ENCODE peak calls at places on chromosomes 13 and 19, in four cellular contexts. T is transverse colon, N is tibial artery, U is neural progenitor cell. I is an unnamed sample.

GRCh38 chr19:4575978-4576933 is 16.8 kb upstream of the SEMA6B start:
- DNase-seq in U (peak), N (peak), T (peak), I (peak)

GRCh38 chr19:19530423-19530804 is 1.7 kb downstream of the YJEFN3 start:
- DNase-seq in U (no peak), T (no peak), N (no peak), I (no peak)

GRCh38 chr13:108346376-108346775 is 76.9 kb downstream of the TNFSF13B start:
- DNase-seq in U (no peak), N (no peak), T (no peak), I (no peak)

GRCh38 chr19:8367327-8368001 is 3.5 kb downstream of the ANGPTL4 start:
- DNase-seq in N (peak), U (peak), T (peak), I (peak)

GRCh38 chr19:17830567-17831418 is 9.5 kb upstream of the INSL3 start:
- DNase-seq in U (peak), T (peak), N (no peak), I (peak)

GRCh38 chr19:49133621-49134454 is 14.5 kb downstream of the PPFIA3 start:
- DNase-seq in T (peak), N (no peak), U (peak), I (no peak)

GRCh38 chr19:43527860-43528622 is 1.0 kb upstream of the ETHE1 start:
- DNase-seq in N (peak), U (no peak), T (peak), I (peak)

GRCh38 chr13:26280822-26281221 is 26.9 kb downstream of the CDK8 start:
- DNase-seq in T (no peak), N (no peak), U (no peak), I (no peak)

GRCh38 chr19:6030214-6030507 is 52.2 kb upstream of the RANBP3 start:
- DNase-seq in T (no peak), N (no peak), U (no peak), I (peak)

GRCh38 chr19:42601811-42602443 is 7.2 kb upstream of the CEACAM8 start:
- DNase-seq in U (peak), T (no peak), N (no peak), I (peak)

GRCh38 chr19:34082289-34083077 is 89.8 kb upstream of the LSM14A start:
- DNase-seq in T (no peak), U (peak), N (no peak), I (no peak)

GRCh38 chr13:109919715-109920375 is 133.5 kb upstream of the IRS2 start:
- DNase-seq in U (no peak), T (no peak), N (no peak), I (no peak)

GRCh38 chr19:49908480-49909420 is 12.1 kb upstream of the IL4I1 start:
- DNase-seq in T (no peak), N (no peak), U (no peak), I (no peak)

GRCh38 chr19:6551607-6552450 is 21.0 kb downstream of the TNFSF9 start:
- DNase-seq in U (peak), N (no peak), T (peak), I (peak)

GRCh38 chr13:47796816-47797215 is 204.3 kb downstream of the SUCLA2 start:
- DNase-seq in U (no peak), N (no peak), T (no peak), I (no peak)

GRCh38 chr13:47800593-47800992 is 200.5 kb downstream of the SUCLA2 start:
- DNase-seq in T (no peak), U (no peak), N (no peak), I (no peak)

GRCh38 chr13:47798194-47798593 is 202.9 kb downstream of the SUCLA2 start:
- DNase-seq in T (no peak), N (no peak), U (no peak), I (no peak)

GRCh38 chr13:47801555-47801954 is 199.5 kb downstream of the SUCLA2 start:
- DNase-seq in U (no peak), N (no peak), T (no peak), I (no peak)

DNA sequence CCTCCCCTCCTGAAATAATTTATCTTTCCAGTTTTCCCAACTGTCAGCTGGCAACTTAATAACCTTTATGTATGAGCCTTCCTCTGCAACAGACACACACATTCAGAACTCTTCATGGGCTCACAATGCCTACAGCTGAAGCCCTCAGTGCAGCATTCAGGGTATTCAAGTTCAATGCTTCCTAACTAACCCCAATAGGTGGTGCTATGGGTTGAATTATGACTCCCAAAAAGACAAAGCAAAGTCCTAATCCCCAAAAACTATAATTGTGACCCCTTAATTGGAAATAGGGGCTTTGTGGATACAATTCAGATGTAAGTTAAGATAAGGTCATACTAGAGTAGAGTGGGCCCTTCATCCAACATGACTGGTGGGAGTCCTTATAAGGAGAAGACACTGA is 202.2 kb downstream of the SUCLA2 start:
- DNase-seq in U (no peak), T (no peak), N (no peak), I (peak)
- TF ChIP-seq CTCF in U (no peak), T (no peak), N (no peak), I (peak)

GRCh38 chr19:38304352-38304865 is 358 bp downstream of the C19orf33 start:
- DNase-seq in N (no peak), T (no peak), U (no peak), I (no peak)

GRCh38 chr19:38293281-38293680 is 10.8 kb upstream of the C19orf33 start:
- DNase-seq in T (no peak), N (no peak), U (peak), I (no peak)

GRCh38 chr19:38303517-38304351 is at the start of gene C19orf33:
- DNase-seq in U (no peak), N (no peak), T (peak), I (no peak)

GRCh38 chr19:38294090-38294489 is 10.0 kb upstream of the C19orf33 start:
- DNase-seq in U (no peak), N (no peak), T (no peak), I (no peak)

DNA sequence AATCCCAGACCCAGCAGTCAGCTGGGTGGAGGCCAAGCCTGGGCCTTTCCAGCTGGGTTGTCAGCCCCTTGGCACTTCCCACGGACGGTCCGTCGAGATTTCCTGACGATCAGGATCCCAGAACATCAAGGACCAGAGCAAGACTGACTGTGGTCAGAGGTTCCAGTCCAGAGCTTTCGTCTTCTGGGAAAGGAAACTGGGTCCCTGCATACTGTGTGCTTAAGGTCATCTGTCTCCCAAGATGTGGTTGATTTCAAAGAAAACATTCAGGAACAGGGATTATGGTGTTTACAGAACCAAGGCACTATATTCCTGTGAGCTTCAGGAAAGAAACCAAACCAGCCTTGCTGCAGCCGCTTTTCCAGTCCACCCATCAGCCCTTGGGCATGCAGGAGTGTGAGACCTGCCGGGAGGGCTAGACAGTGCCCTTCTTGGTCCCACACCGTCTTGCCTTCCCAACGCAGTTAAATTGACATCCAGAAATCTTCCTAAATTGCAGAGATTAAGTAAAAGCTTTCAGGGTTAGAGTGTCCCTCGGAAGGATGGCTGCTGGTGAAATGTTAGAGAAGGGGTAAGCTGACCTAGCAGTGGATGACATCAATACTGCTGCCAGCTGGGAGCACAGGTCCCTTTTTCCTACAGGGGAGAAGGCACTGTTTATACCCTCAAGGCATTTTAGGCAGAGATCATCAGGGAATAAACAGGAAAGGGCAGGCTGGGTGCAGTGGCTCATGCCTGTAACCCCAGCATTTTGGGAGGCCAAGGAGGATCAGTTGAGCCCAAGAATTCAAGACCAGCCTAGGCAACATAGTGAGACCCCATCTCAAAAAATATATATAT is 5.0 kb upstream of the C19orf33 start:
- DNase-seq in U (no peak), T (no peak), N (no peak), I (no peak)
- H3K27ac ChIP-seq in U (no peak), T (peak), N (peak), I (no peak)

DNA sequence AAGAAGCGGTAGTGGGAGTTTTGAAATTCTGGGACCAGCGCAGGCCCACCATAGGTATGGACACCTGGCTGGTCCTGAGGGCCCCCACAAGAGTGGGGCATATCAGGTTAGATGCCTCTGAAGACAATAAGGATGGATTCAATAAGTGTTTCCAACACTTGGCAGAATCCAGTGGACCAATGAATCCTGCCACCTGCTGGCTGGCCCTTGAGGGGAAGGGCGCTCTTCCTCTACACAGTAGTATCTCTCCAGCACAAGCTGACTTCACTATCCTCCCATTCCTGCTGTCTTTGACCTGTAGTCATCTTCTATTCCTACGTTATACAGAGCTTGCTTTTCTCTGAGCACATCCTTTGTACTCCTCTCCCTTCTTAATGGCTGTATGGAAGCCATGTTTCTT is 199.7 kb upstream of the TSHZ3 start:
- DNase-seq in T (no peak), N (no peak), U (peak), I (peak)
- TF ChIP-seq CTCF in T (peak), N (no peak), U (peak), I (peak)

DNA sequence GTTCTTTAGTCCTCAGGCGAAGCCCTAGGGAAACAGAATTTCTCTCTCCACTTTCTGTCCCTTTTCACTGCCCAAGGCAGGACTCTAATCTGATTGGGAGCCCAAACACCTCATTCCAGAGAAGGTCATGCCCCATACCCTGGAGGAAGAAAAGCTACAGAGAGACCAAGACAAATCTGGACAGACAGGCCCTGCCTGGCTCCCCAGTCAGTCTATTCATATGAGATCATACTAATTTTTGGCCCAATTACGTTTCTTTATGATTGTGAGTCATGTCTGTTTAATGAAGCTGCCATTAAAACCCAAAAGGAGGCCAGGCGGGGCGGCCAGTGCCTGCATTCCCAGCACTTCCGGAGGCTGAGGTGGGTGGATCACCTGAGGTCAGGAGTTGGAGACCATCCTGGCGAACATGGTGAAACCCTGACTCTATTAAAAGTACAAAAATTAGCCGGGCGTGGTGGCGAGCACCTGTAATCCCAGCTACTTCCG is 3.3 kb upstream of the AP3D1 start:
- DNase-seq in T (peak), U (no peak), N (no peak), I (no peak)
- H3K27ac ChIP-seq in T (peak), U (no peak), N (no peak), I (no peak)

I was measured in A673.